ENCODE peak calls at places on chromosomes 5 and 9, in four cellular contexts. K, B, V and T are unnamed samples.
A peak's percentile ranks its signal among the peaks of the same experiment; 100 is the strongest.

GRCh38 chr9:123757547-123757946 is 172.4 kb downstream of the DENND1A start:
- DNase-seq in K (no peak), B (no peak), V (no peak), T (peak; percentile 65)

GRCh38 chr9:88587182-88587581 is 52.2 kb downstream of the NXNL2 start:
- DNase-seq in K (no peak), B (no peak), V (no peak), T (no peak)

GRCh38 chr5:149549461-149550266 is 1.6 kb downstream of the CSNK1A1 start:
- DNase-seq in K (peak; percentile 50), B (no peak), V (no peak), T (no peak)

GRCh38 chr9:109940536-109940935 is 160.5 kb downstream of the PALM2AKAP2 start:
- DNase-seq in K (no peak), B (no peak), V (no peak), T (no peak)

GRCh38 chr9:35054871-35055644 is 17.4 kb downstream of the VCP start:
- DNase-seq in K (no peak), B (no peak), V (no peak), T (no peak)

GRCh38 chr9:128987800-128988199 is 40.3 kb downstream of the NUP188 start:
- DNase-seq in K (no peak), B (peak; percentile 54), V (no peak), T (no peak)

GRCh38 chr9:90880066-90880465 is 78.4 kb downstream of the SYK start:
- DNase-seq in K (no peak), B (no peak), V (no peak), T (no peak)

GRCh38 chr9:69411931-69412740 is 87.1 kb downstream of the ENTREP1 start:
- DNase-seq in K (no peak), B (no peak), V (no peak), T (no peak)

GRCh38 chr9:127661342-127661741 is 45.4 kb upstream of the CFAP157 start:
- DNase-seq in K (no peak), B (no peak), V (no peak), T (no peak)

GRCh38 chr5:172695431-172696054 is 54.5 kb downstream of the NEURL1B start:
- DNase-seq in K (no peak), B (no peak), V (no peak), T (peak; percentile 70)

GRCh38 chr5:12272389-12272788 is 368.1 kb upstream of the CTNND2 start:
- DNase-seq in K (no peak), B (no peak), V (no peak), T (no peak)

GRCh38 chr5:24623018-24623417 is 21.8 kb downstream of the CDH10 start:
- DNase-seq in K (no peak), B (no peak), V (no peak), T (no peak)

GRCh38 chr5:63697811-63698210 is 264.4 kb downstream of the HTR1A start:
- DNase-seq in K (no peak), B (no peak), V (no peak), T (no peak)

GRCh38 chr9:86046930-86047341 is 52.4 kb downstream of the GOLM1 start:
- DNase-seq in K (no peak), B (no peak), V (no peak), T (no peak)

DNA sequence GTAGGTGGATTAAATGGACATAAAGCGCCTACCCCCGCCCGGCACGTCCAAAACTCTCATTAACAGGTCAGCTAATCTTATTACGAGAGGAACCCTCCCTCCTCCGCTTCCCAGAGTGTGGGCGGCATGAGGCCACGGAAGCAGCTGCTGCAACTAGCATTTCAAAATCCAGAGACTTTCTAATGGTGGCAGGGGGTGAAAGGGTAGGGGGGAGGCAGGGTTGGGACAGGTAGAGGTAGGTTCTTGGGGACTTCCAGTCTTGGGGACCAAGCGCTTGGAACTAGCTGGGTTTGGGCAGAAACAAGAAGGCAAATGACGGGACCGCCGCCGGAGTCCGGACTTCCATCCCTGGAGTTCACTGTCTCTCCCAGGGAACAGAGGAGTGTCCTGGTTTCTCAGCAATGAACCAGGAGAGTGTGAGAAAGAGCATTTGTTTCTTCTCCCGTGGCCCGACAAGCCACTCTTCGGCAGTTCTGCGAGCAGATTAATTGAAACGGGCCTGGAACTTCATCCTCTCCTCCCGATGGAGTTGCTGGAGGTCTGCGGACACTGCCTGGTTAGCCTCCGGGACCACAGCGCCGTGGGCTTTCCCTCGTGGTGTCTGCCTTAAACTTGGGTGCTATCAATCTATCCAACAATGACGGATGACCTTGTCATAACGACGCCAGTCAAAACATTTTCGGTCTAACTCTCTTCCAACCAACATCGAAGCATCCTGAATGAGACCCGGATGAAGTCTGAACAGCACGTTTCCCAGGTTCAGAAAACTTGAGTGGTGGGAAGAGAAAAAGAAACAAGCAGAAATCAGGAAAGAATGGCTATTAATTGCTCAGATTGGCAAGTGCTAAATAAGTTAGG is 1.6 kb upstream of the PRDM6 start:
- DNase-seq in K (no peak), B (no peak), V (no peak), T (no peak)
- H3K4me3 ChIP-seq in K (no peak overlapping the region), B (no peak overlapping the region), V (no peak overlapping the region), T (no peak overlapping the region)

DNA sequence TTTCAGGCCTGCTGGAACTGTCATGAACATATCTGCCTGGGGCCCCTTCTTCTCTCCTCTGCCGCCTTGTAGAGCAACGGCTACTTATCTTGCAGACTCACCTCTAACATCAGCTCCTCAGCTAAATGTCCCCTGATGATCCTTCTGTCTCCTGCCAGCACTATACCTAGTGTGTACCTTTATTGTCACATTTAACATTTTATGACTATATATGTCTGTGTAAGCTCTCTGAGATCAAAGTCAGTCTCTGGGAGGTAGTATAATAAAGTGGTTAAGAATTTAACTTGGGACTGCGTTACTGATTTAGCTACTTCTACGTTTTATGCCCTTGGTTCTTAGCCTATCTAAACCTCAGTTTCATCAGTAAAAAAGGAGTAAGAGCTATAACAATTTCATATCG is 2.2 kb downstream of the TMED7 start:
- DNase-seq in K (no peak), B (no peak), V (no peak), T (no peak)
- H3K4me3 ChIP-seq in K (peak overlapping the region; percentile 78), B (peak overlapping the region; percentile 96), V (peak overlapping the region; percentile 95), T (peak overlapping the region; percentile 92)

DNA sequence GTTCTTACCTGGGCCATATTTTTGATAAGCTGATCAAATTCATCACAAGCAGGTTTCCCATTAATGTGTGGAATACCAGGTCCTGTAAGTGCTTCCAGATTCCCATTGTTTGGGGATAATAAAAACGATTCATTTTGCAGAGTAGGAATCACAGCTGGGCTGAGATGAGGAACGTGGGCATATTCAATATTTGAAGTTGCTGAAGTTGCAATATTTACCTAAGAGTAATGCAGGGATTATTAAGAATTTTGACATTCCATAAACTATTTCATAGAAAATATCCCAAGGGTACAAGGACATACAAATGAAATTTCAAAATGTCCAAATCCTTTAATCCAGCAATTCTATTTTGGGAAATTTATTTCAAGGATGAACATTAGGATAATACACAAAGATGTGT is 55.1 kb downstream of the MPDZ start:
- DNase-seq in K (no peak), B (no peak), V (no peak), T (no peak)
- H3K4me3 ChIP-seq in K (no peak overlapping the region), B (no peak overlapping the region), V (no peak overlapping the region), T (no peak overlapping the region)

DNA sequence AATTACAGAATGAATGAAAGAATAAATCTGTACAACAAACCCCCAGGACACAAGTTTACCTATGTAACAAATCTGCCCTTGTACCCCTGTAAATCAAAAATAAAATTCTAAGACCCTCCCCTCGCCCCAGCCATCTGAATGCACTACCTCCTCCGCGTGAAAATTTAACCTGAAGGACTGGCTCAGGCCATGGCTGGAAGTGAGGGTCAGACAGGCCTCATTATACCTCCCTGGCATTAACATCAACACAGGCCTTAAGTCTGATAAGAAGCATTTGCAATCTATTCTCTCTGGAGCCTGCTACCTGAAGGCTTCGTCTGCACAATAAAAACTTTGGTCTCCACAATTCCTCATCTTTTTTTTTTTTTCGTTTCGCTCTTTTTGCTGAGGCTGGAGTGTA is 48.7 kb upstream of the TTC39B start:
- DNase-seq in K (no peak), B (no peak), V (no peak), T (no peak)
- H3K4me3 ChIP-seq in K (no peak overlapping the region), B (no peak overlapping the region), V (no peak overlapping the region), T (no peak overlapping the region)

GRCh38 chr9:137278913-137279711 is 1.6 kb downstream of the TOR4A start:
- DNase-seq in K (no peak), B (no peak), V (peak; percentile 66), T (no peak)
- H3K4me3 ChIP-seq in K (no peak overlapping the region), B (no peak overlapping the region), V (peak overlapping the region; percentile 77), T (no peak overlapping the region)

GRCh38 chr5:14146725-14147124 is 3.6 kb downstream of the TRIO start:
- DNase-seq in K (no peak), B (no peak), V (no peak), T (no peak)
- H3K4me3 ChIP-seq in K (no peak overlapping the region), B (peak overlapping the region; percentile 90), V (no peak overlapping the region), T (no peak overlapping the region)